ENCODE peak calls at places on chromosomes 12 and 14, in six cellular contexts. F is activated T-cell treated with anti-CD3 and anti-CD28 coated beads, Interleukin-2, amount 50 U/mL, for 24 hours; J is stomach; L is left cardiac atrium; A is activated naive CD4-positive, alpha-beta T cell treated with anti-CD3 and anti-CD28 coated beads, Interleukin-2, amount 10 ng/mL, durations not matched to agents 7 days and 5 days; O is hepatic stellate cell. T is an unnamed sample.

GRCh38 chr12:113059071-113059595 is 2.6 kb downstream of the DTX1 start:
- DNase-seq in J (no peak), O (no peak), A (no peak), L (no peak), F (no peak), T (no peak)

GRCh38 chr12:50949801-50950302 is 2.5 kb upstream of the HIGD1C start:
- DNase-seq in O (no peak), J (no peak), F (no peak), L (no peak), A (no peak), T (no peak)

GRCh38 chr12:75877588-75878381 is 153.8 kb downstream of the PHLDA1 start:
- DNase-seq in L (no peak), J (no peak), O (no peak), F (no peak), A (no peak), T (no peak)

GRCh38 chr14:61503167-61503801 is 181.9 kb downstream of the PRKCH start:
- DNase-seq in O (no peak), J (no peak), A (peak; percentile 67), L (no peak), F (peak; percentile 65), T (no peak)

GRCh38 chr14:39318574-39318973 is 84.9 kb downstream of the MIA2 start:
- DNase-seq in L (no peak), A (no peak), F (no peak), J (no peak), O (no peak), T (no peak)

GRCh38 chr14:37595809-37596595 is 573 bp downstream of the TTC6 start:
- DNase-seq in J (peak; percentile 68), A (peak; percentile 42), O (no peak), F (peak; percentile 77), L (peak; percentile 14), T (peak; percentile 90)

GRCh38 chr14:94173471-94173884 is 644 bp upstream of the PPP4R4 start:
- DNase-seq in F (no peak), J (no peak), O (no peak), A (peak; percentile 47), L (peak; percentile 28), T (no peak)

GRCh38 chr12:124517260-124518050 is 50.0 kb downstream of the NCOR2 start:
- DNase-seq in L (peak; percentile 82), J (peak; percentile 92), O (peak; percentile 72), F (no peak), A (no peak), T (peak; percentile 78)

GRCh38 chr14:104368751-104369100 is 210.8 kb upstream of the C14orf180 start:
- DNase-seq in A (no peak), J (no peak), O (no peak), F (no peak), L (peak; percentile 17), T (no peak)

GRCh38 chr12:2239376-2240010 is 186.7 kb downstream of the CACNA1C start:
- DNase-seq in O (no peak), L (peak; percentile 56), J (no peak), F (no peak), A (no peak), T (no peak)

GRCh38 chr12:113135178-113136127 is at the start of gene RASAL1:
- DNase-seq in L (no peak), J (peak; percentile 79), F (peak; percentile 87), O (no peak), A (peak; percentile 79), T (peak; percentile 90)

GRCh38 chr12:13218641-13219040 is 22.1 kb downstream of the EMP1 start:
- DNase-seq in F (no peak), J (no peak), L (no peak), O (no peak), A (no peak), T (no peak)

GRCh38 chr14:28055008-28055407 is 711.6 kb upstream of the FOXG1 start:
- DNase-seq in J (no peak), F (no peak), L (no peak), O (no peak), A (no peak), T (no peak)

GRCh38 chr14:55846852-55847471 is 267.0 kb downstream of the KTN1 start:
- DNase-seq in O (no peak), A (no peak), L (peak; percentile 54), F (no peak), J (no peak), T (no peak)

GRCh38 chr12:54300267-54300731 is 516 bp downstream of the NFE2 start:
- DNase-seq in F (no peak), O (no peak), J (no peak), L (no peak), A (no peak), T (no peak)

GRCh38 chr14:95545769-95546168 is 10.9 kb downstream of the GLRX5 start:
- DNase-seq in J (no peak), O (peak; percentile 81), L (no peak), F (no peak), A (no peak), T (no peak)

GRCh38 chr12:27292718-27293117 is 39.9 kb upstream of the BMAL2 start:
- DNase-seq in O (no peak), J (no peak), L (no peak), F (no peak), A (no peak), T (no peak)

GRCh38 chr14:37587438-37587837 is 7.6 kb downstream of the FOXA1 start:
- DNase-seq in A (no peak), J (no peak), F (no peak), L (no peak), O (no peak), T (no peak)

GRCh38 chr12:108773798-108774788 is 42.8 kb upstream of the CORO1C start:
- DNase-seq in J (peak; percentile 39), A (no peak), F (no peak), L (peak; percentile 91), O (peak; percentile 83), T (no peak)

GRCh38 chr12:40693503-40693863 is 1.2 kb downstream of the CNTN1 start:
- DNase-seq in A (no peak), O (no peak), L (no peak), J (no peak), F (no peak), T (no peak)

GRCh38 chr12:48717252-48717695 is 767 bp upstream of the CCNT1 start:
- DNase-seq in F (no peak), O (no peak), J (no peak), L (no peak), A (no peak), T (no peak)

GRCh38 chr14:54606631-54607133 is 39.8 kb downstream of the SAMD4A start:
- DNase-seq in L (peak; percentile 37), J (no peak), O (peak; percentile 65), F (no peak), A (no peak), T (no peak)